ENCODE peak calls at places on chromosomes 16 and 17, in ten cellular contexts. R is NCI-H2081; D is right atrium auricular region; B is activated CD4-positive, alpha-beta T cell treated with anti-CD3 and anti-CD28 coated beads, Interleukin-2, amount 50 U/mL, for 1 hour; S is thoracic aorta; M is HFF-Myc; W is CD8-positive, alpha-beta T cell; E is NCI-H1105 treated with DMSO at 0.1 percent for 48 hours; I is activated CD4-positive, CD25-positive, alpha-beta regulatory T cell; G is activated T-helper 1 cell treated with anti-CD3 and anti-CD28 coated beads, Interleukin-2, amount 50 U/mL, for 16 hours. U is an unnamed sample.

GRCh38 chr17:76551685-76552084 is 11.8 kb downstream of the PRCD start:
- DNase-seq in I (no peak), S (no peak), G (no peak), D (no peak), B (no peak), M (no peak), W (no peak), E (no peak), R (no peak), U (no peak)

GRCh38 chr17:20066253-20066652 is 57.1 kb downstream of the SPECC1 start:
- DNase-seq in M (peak; percentile 16), W (no peak), D (peak; percentile 66), I (no peak), S (peak; percentile 22), B (no peak), E (no peak), R (no peak), G (no peak), U (peak; percentile 59)

GRCh38 chr17:39663688-39664580 is 1.2 kb upstream of the TCAP start:
- DNase-seq in M (no peak), D (no peak), S (no peak), W (no peak), R (no peak), E (no peak), I (no peak), B (no peak), G (no peak), U (peak; percentile 23)

GRCh38 chr17:75406222-75406615 is 741 bp upstream of the GRB2 start:
- DNase-seq in S (no peak), M (no peak), R (no peak), I (no peak), D (no peak), W (no peak), B (no peak), G (no peak), E (peak; percentile 44), U (peak; percentile 37)

GRCh38 chr17:28741358-28742349 is 2.2 kb upstream of the TRAF4 start:
- DNase-seq in S (no peak), I (no peak), G (no peak), D (no peak), M (no peak), W (no peak), B (no peak), E (no peak), R (no peak), U (no peak)

GRCh38 chr17:6018788-6019187 is 51.4 kb upstream of the WSCD1 start:
- DNase-seq in S (no peak), B (no peak), M (no peak), R (no peak), I (no peak), G (no peak), E (no peak), W (no peak), D (no peak), U (no peak)

GRCh38 chr17:61235821-61236197 is 163.8 kb upstream of the TBX2 start:
- DNase-seq in S (no peak), G (no peak), W (no peak), D (no peak), I (no peak), E (no peak), R (no peak), M (no peak), B (no peak), U (peak; percentile 35)

GRCh38 chr16:628321-629061 is 2.3 kb upstream of the WFIKKN1 start:
- DNase-seq in I (no peak), D (no peak), R (no peak), S (no peak), G (no peak), E (no peak), W (no peak), B (no peak), M (no peak), U (no peak)

GRCh38 chr16:1470543-1471251 is 4.1 kb downstream of the CLCN7 start:
- DNase-seq in R (no peak), E (no peak), B (no peak), D (no peak), G (no peak), W (no peak), S (no peak), I (no peak), M (no peak), U (peak; percentile 60)

GRCh38 chr17:78002166-78002565 is 43.7 kb downstream of the TNRC6C start:
- DNase-seq in I (no peak), D (no peak), E (no peak), M (no peak), G (no peak), B (no peak), W (no peak), R (no peak), S (no peak), U (no peak)

GRCh38 chr17:15946611-15947120 is 1.7 kb downstream of the ADORA2B start:
- DNase-seq in D (no peak), I (no peak), M (no peak), S (no peak), R (no peak), W (no peak), B (no peak), E (no peak), G (no peak), U (peak; percentile 46)

GRCh38 chr16:68539704-68540370 is 746 bp downstream of the ZFP90 start:
- DNase-seq in B (peak; percentile 6), S (no peak), W (peak; percentile 0), M (no peak), D (no peak), G (no peak), I (no peak), E (no peak), R (no peak), U (peak; percentile 39)

GRCh38 chr17:30363715-30364202 is 15.0 kb upstream of the CPD start:
- DNase-seq in G (peak; percentile 73), D (no peak), M (peak; percentile 91), I (peak; percentile 24), S (no peak), R (no peak), B (peak; percentile 59), E (no peak), W (peak; percentile 57), U (peak; percentile 76)

GRCh38 chr17:2396568-2397246 is 4.2 kb downstream of the MNT start:
- DNase-seq in M (no peak), R (no peak), B (no peak), I (no peak), E (no peak), S (peak; percentile 93), W (no peak), G (peak; percentile 24), D (peak; percentile 97), U (peak; percentile 97)

GRCh38 chr16:72740346-72740745 is 307.6 kb downstream of the ZFHX3 start:
- DNase-seq in R (no peak), M (no peak), S (no peak), I (no peak), G (no peak), E (no peak), B (no peak), W (no peak), D (no peak), U (peak; percentile 57)

GRCh38 chr17:29883497-29883896 is 46.5 kb downstream of the SSH2 start:
- DNase-seq in M (no peak), W (no peak), S (no peak), D (no peak), B (no peak), I (no peak), G (no peak), E (no peak), R (no peak), U (peak; percentile 41)

GRCh38 chr16:67734731-67735201 is 15.7 kb upstream of the GFOD2 start:
- DNase-seq in B (no peak), I (no peak), M (no peak), W (no peak), R (no peak), G (no peak), D (no peak), S (no peak), E (no peak), U (no peak)

GRCh38 chr16:1812732-1813163 is 13.9 kb downstream of the HAGH start:
- DNase-seq in R (peak; percentile 71), B (peak; percentile 54), G (no peak), M (no peak), W (peak; percentile 31), I (peak; percentile 33), D (peak; percentile 73), S (no peak), E (peak; percentile 1), U (peak; percentile 23)

GRCh38 chr17:21676281-21677111 is 15.8 kb upstream of the KCNJ18 start:
- DNase-seq in M (no peak), W (no peak), D (no peak), S (no peak), G (no peak), I (no peak), R (no peak), E (no peak), B (no peak), U (no peak)

GRCh38 chr17:14739656-14740431 is 439.0 kb downstream of the HS3ST3B1 start:
- DNase-seq in B (no peak), D (no peak), E (no peak), G (no peak), S (no peak), W (no peak), I (no peak), M (no peak), R (no peak), U (no peak)

GRCh38 chr16:84459941-84460405 is 44.5 kb downstream of the MEAK7 start:
- DNase-seq in I (no peak), D (no peak), S (no peak), R (no peak), W (no peak), B (no peak), M (no peak), G (no peak), E (no peak), U (no peak)

U was measured in ELR.